ENCODE peak calls at places on chromosomes 3 and 15, in four cellular contexts. K is SJSA1, Z is lower leg skin, H is B cell. O is an unnamed sample.

GRCh38 chr3:127790009-127790533 is 32.2 kb downstream of the MGLL start:
- DNase-seq in Z (no peak), K (no peak), H (no peak), O (no peak)

GRCh38 chr15:70281811-70282307 is 184.1 kb upstream of the TLE3 start:
- DNase-seq in Z (no peak), K (peak), H (peak), O (no peak)

GRCh38 chr15:70227122-70227521 is 129.4 kb upstream of the TLE3 start:
- DNase-seq in K (no peak), H (no peak), Z (no peak), O (no peak)

GRCh38 chr15:93825721-93826120 is 405.6 kb upstream of the MCTP2 start:
- DNase-seq in K (no peak), Z (no peak), H (no peak), O (no peak)

GRCh38 chr3:128319107-128319506 is 147.6 kb downstream of the DNAJB8 start:
- DNase-seq in H (no peak), Z (no peak), K (no peak), O (no peak)

GRCh38 chr3:51328206-51328605 is 56.9 kb upstream of the MANF start:
- DNase-seq in H (no peak), Z (no peak), K (no peak), O (no peak)

GRCh38 chr15:75350601-75351331 is 3.9 kb downstream of the NEIL1 start:
- DNase-seq in Z (no peak), H (peak), K (no peak), O (no peak)

GRCh38 chr3:111069974-111070751 is 1.5 kb upstream of the NECTIN3 start:
- DNase-seq in H (no peak), Z (no peak), K (peak), O (no peak)

GRCh38 chr3:161064413-161064812 is 40.7 kb downstream of the B3GALNT1 start:
- DNase-seq in Z (no peak), K (no peak), H (no peak), O (no peak)

GRCh38 chr15:69080203-69080957 is 65.9 kb downstream of the NOX5 start:
- DNase-seq in Z (no peak), K (no peak), H (no peak), O (no peak)

GRCh38 chr3:128598884-128599664 is 51.5 kb downstream of the RPN1 start:
- DNase-seq in H (no peak), K (peak), Z (no peak), O (no peak)

GRCh38 chr3:153369561-153370374 is 207.7 kb downstream of the RAP2B start:
- DNase-seq in H (no peak), Z (no peak), K (no peak), O (no peak)

GRCh38 chr3:172317481-172317880 is 130.8 kb downstream of the GHSR start:
- DNase-seq in H (no peak), Z (no peak), K (no peak), O (no peak)

GRCh38 chr3:59116138-59116537 is 66.3 kb upstream of the CFAP20DC start:
- DNase-seq in K (no peak), Z (no peak), H (no peak), O (no peak)

GRCh38 chr3:114829786-114830185 is 317.3 kb downstream of the ZBTB20 start:
- DNase-seq in Z (no peak), H (no peak), K (no peak), O (no peak)

GRCh38 chr15:64356443-64357040 is 569 bp upstream of the CSNK1G1 start:
- DNase-seq in H (no peak), Z (no peak), K (no peak), O (no peak)

GRCh38 chr3:44995142-44995770 is 19.2 kb downstream of the EXOSC7 start:
- DNase-seq in H (no peak), Z (peak), K (no peak), O (no peak)

GRCh38 chr15:78313383-78313782 is 14.0 kb upstream of the SKIC8 start:
- DNase-seq in H (no peak), K (no peak), Z (no peak), O (no peak)

GRCh38 chr3:25142609-25143355 is 285.3 kb upstream of the RARB start:
- DNase-seq in Z (no peak), K (no peak), H (no peak), O (no peak)

GRCh38 chr3:134883697-134884385 is 88.8 kb downstream of the EPHB1 start:
- DNase-seq in H (no peak), Z (no peak), K (no peak), O (no peak)

GRCh38 chr15:68418611-68419161 is 13.3 kb downstream of the ITGA11 start:
- DNase-seq in K (no peak), Z (no peak), H (no peak), O (no peak)

GRCh38 chr3:33152363-33153360 is 38.8 kb downstream of the CRTAP start:
- DNase-seq in Z (no peak), H (no peak), K (no peak), O (no peak)

GRCh38 chr15:23687143-23687470 is at the start of gene NDN:
- DNase-seq in H (no peak), K (peak), Z (no peak), O (no peak)

GRCh38 chr3:37973250-37974054 is 17.1 kb upstream of the VILL start:
- DNase-seq in K (no peak), Z (no peak), H (no peak), O (no peak)

GRCh38 chr3:146814601-146815315 is 209.6 kb upstream of the PLSCR5 start:
- DNase-seq in Z (no peak), H (no peak), K (peak), O (peak)

GRCh38 chr3:123687286-123687685 is 102.4 kb upstream of the HACD2 start:
- DNase-seq in K (no peak), H (no peak), Z (no peak), O (no peak)

GRCh38 chr3:142886938-142887337 is 1.9 kb downstream of the PCOLCE2 start:
- DNase-seq in H (no peak), K (no peak), Z (no peak), O (peak)

GRCh38 chr15:31328425-31328998 is 1.9 kb downstream of the KLF13 start:
- DNase-seq in H (peak), K (no peak), Z (no peak), O (no peak)

O was measured in HS-27A.